ENCODE peak calls at places on chromosomes 1 and 21, in ten cellular contexts. U is neural progenitor cell, Z is cardiac muscle cell, C is thyroid gland, N is foreskin fibroblast, I is mammary epithelial cell, K is astrocyte of the spinal cord, B is GM12878, Y is GM23248, G is cardiac fibroblast. L is an unnamed sample.

GRCh38 chr1:3924871-3925655 is 25.0 kb upstream of the C1orf174 start:
- DNase-seq in N (no peak), B (no peak), Y (peak), Z (no peak), G (no peak), I (no peak), C (no peak), K (no peak), U (no peak), L (no peak)

GRCh38 chr1:125118147-125118993 is 3933.6 kb downstream of the SRGAP2C start:
- DNase-seq in N (no peak), K (no peak), G (no peak), I (no peak), Y (no peak), B (no peak), Z (no peak), C (no peak), U (no peak), L (no peak)

GRCh38 chr1:237258871-237259270 is 216.9 kb downstream of the RYR2 start:
- DNase-seq in Z (peak), N (no peak), C (peak), G (peak), I (no peak), Y (no peak), U (no peak), B (no peak), K (no peak), L (peak)

GRCh38 chr1:7375781-7376660 is 395.1 kb upstream of the VAMP3 start:
- DNase-seq in G (no peak), K (no peak), N (no peak), C (no peak), B (no peak), Y (no peak), U (no peak), Z (no peak), I (no peak), L (no peak)

GRCh38 chr1:38018864-38019343 is 6.4 kb downstream of the UTP11 start:
- DNase-seq in B (no peak), C (no peak), I (no peak), K (peak), Y (peak), N (no peak), U (no peak), G (peak), Z (peak), L (no peak)

GRCh38 chr1:157137051-157137772 is 983 bp downstream of the ETV3 start:
- DNase-seq in K (peak), U (peak), I (peak), G (peak), Y (peak), N (no peak), C (no peak), Z (peak), B (no peak), L (peak)

GRCh38 chr21:34129039-34129891 is 55.9 kb downstream of the MRPS6 start:
- DNase-seq in N (peak), B (no peak), U (peak), Y (peak), G (peak), Z (peak), C (peak), I (peak), K (peak), L (peak)

GRCh38 chr1:91564888-91565700 is 64.4 kb downstream of the CDC7 start:
- DNase-seq in K (peak), C (no peak), B (no peak), Z (no peak), Y (peak), N (peak), G (peak), I (peak), U (peak), L (no peak)

GRCh38 chr21:27802816-27803475 is 836.1 kb upstream of the ADAMTS5 start:
- DNase-seq in Y (peak), C (no peak), B (no peak), U (peak), N (peak), I (peak), Z (peak), K (peak), G (peak), L (peak)

GRCh38 chr1:20726932-20727745 is 5.4 kb downstream of the SH2D5 start:
- DNase-seq in I (no peak), B (no peak), U (no peak), N (no peak), K (no peak), Z (no peak), C (no peak), G (no peak), Y (no peak), L (no peak)

GRCh38 chr1:84121360-84121759 is 22.7 kb upstream of the PRKACB start:
- DNase-seq in I (no peak), N (no peak), Y (no peak), G (no peak), U (no peak), K (no peak), B (no peak), C (no peak), Z (no peak), L (no peak)

GRCh38 chr1:234778215-234779159 is 168.5 kb upstream of the IRF2BP2 start:
- DNase-seq in Y (no peak), U (peak), I (no peak), G (no peak), B (no peak), K (no peak), Z (no peak), C (no peak), N (no peak), L (no peak)

GRCh38 chr21:32770514-32771133 is 931 bp downstream of the PAXBP1 start:
- DNase-seq in I (no peak), Y (peak), U (no peak), G (peak), C (peak), K (peak), B (no peak), N (peak), Z (no peak), L (no peak)

GRCh38 chr1:63782982-63783381 is 9.2 kb downstream of the ROR1 start:
- DNase-seq in I (no peak), N (no peak), C (no peak), B (no peak), K (no peak), U (no peak), G (no peak), Y (no peak), Z (no peak), L (no peak)

GRCh38 chr1:114395863-114396262 is 115.1 kb downstream of the TRIM33 start:
- DNase-seq in Z (no peak), Y (no peak), U (no peak), B (no peak), G (no peak), C (no peak), I (no peak), N (no peak), K (no peak), L (no peak)

GRCh38 chr1:175232335-175232734 is 39.8 kb upstream of the KIAA0040 start:
- DNase-seq in N (no peak), C (no peak), Y (no peak), K (no peak), I (no peak), B (no peak), Z (no peak), U (no peak), G (no peak), L (peak)

GRCh38 chr21:28018741-28019669 is 973.7 kb downstream of the LTN1 start:
- DNase-seq in I (no peak), G (peak), Z (peak), B (no peak), K (no peak), U (no peak), N (no peak), Y (no peak), C (no peak), L (peak)

GRCh38 chr1:9615316-9616063 is 26.8 kb downstream of the TMEM201 start:
- DNase-seq in Y (peak), G (peak), B (no peak), K (peak), I (peak), C (peak), N (peak), U (peak), Z (peak), L (peak)

GRCh38 chr1:24764439-24764838 is 19.2 kb downstream of the CLIC4 start:
- DNase-seq in I (no peak), K (no peak), U (no peak), Y (no peak), G (no peak), N (no peak), B (no peak), Z (no peak), C (no peak), L (no peak)

GRCh38 chr1:24767351-24767750 is 22.1 kb downstream of the CLIC4 start:
- DNase-seq in G (no peak), N (no peak), I (no peak), C (no peak), B (no peak), Y (no peak), K (no peak), Z (no peak), U (no peak), L (no peak)

GRCh38 chr1:24765308-24765988 is 20.2 kb downstream of the CLIC4 start:
- DNase-seq in N (peak), Z (peak), B (no peak), G (peak), U (no peak), C (no peak), Y (peak), I (no peak), K (peak), L (no peak)

GRCh38 chr1:24763671-24764070 is 18.4 kb downstream of the CLIC4 start:
- DNase-seq in N (no peak), U (no peak), I (no peak), B (no peak), K (no peak), C (no peak), Z (no peak), Y (no peak), G (no peak), L (no peak)

DNA sequence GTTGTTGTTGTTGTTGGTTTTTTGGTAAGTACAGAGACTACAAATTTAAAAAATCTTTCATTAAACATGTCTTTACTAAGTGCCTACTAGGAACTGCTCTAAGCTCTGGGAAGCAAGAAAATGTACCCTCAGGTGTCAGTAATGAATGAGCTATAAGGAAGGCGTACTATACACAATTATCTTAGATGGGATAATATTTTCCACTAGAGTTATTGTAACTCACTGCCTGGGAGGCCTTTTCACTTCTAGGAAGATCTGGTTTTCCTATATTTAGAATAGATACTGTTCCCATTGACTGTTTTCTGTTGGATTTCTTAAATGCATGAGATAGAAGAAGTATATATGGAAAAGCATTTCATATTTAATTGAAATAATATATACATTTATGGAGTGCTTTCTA is 19.6 kb downstream of the CLIC4 start:
- DNase-seq in K (no peak), Z (no peak), N (no peak), Y (no peak), B (no peak), I (no peak), G (no peak), U (no peak), C (no peak), L (no peak)
- H3K4me3 ChIP-seq in K (no peak), Z (no peak), N (no peak), Y (no peak), B (no peak), I (no peak), G (no peak), U (no peak), C (no peak), L (no peak)

GRCh38 chr21:35437941-35438340 is 388.8 kb upstream of the RUNX1 start:
- DNase-seq in B (no peak), Y (no peak), K (no peak), Z (no peak), C (no peak), N (no peak), G (no peak), U (no peak), I (no peak), L (no peak)
- H3K4me3 ChIP-seq in B (no peak), Y (no peak), K (no peak), Z (no peak), C (no peak), N (no peak), G (no peak), U (no peak), I (no peak), L (no peak)

DNA sequence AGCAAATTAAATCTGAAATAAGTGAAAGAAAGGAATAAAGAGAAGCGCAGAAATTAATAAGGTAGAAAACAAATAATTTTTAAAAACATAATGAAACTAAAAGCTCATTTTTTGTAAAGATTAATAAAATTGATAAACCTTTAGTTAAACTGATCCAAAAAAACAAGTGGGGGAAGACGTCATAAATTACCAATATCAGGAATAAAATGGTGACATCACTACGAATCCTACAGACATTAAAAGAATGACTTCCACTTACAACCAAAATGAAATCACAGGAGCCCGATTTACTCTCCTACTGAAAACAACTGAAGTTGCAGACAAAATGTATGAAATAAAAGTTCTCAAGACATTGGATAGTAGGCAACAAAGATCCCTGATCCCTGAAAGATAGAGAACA is 68.1 kb upstream of the IFFO2 start:
- DNase-seq in U (no peak), G (no peak), N (no peak), Y (no peak), B (no peak), Z (no peak), I (no peak), C (no peak), K (no peak), L (no peak)
- H3K4me3 ChIP-seq in U (no peak), G (no peak), N (no peak), Y (no peak), B (no peak), Z (no peak), I (no peak), C (no peak), K (no peak), L (no peak)

GRCh38 chr1:52848423-52848822 is 5.9 kb downstream of the ZYG11A start:
- DNase-seq in U (no peak), B (no peak), K (no peak), G (no peak), N (no peak), I (no peak), C (no peak), Z (no peak), Y (no peak), L (no peak)

DNA sequence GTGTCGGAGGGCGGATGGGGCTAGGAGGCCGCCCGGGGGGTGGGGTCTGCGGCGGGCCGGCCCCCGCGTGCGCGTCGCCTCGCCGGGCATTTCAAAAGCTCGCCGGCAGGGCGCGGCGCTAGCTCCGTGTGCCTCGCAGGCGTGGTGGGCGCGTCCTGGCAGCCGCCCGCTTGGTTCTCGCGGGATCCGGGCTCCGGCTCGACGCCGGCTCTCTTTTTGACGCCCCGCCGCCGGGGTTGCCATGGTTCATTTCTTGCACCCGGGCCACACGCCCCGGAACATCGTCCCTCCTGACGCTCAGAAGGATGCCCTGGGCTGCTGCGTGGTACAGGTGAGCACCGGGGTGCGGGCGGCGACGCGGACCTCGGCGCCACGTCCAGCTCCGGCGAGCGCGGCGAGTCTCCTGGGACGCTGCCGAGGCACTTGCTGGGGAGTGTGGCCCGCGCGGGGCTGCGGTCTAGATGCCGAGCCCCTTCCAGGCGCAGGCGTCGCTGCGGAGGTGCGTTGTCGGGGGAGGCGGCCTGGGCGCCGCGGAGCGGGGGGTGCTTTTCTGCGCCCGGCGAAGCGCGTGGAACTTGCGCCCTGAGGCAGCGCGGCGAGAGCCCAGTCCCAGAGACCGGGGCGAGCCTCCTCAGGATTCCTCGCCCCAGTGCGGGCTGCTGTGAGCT is at the start of gene ZYG11A:
- DNase-seq in Z (peak), G (peak), N (peak), U (peak), K (peak), B (no peak), Y (peak), I (peak), C (peak), L (peak)
- H3K4me3 ChIP-seq in Z (peak), G (peak), N (peak), U (peak), K (peak), B (peak), Y (peak), I (peak), C (peak), L (peak)

DNA sequence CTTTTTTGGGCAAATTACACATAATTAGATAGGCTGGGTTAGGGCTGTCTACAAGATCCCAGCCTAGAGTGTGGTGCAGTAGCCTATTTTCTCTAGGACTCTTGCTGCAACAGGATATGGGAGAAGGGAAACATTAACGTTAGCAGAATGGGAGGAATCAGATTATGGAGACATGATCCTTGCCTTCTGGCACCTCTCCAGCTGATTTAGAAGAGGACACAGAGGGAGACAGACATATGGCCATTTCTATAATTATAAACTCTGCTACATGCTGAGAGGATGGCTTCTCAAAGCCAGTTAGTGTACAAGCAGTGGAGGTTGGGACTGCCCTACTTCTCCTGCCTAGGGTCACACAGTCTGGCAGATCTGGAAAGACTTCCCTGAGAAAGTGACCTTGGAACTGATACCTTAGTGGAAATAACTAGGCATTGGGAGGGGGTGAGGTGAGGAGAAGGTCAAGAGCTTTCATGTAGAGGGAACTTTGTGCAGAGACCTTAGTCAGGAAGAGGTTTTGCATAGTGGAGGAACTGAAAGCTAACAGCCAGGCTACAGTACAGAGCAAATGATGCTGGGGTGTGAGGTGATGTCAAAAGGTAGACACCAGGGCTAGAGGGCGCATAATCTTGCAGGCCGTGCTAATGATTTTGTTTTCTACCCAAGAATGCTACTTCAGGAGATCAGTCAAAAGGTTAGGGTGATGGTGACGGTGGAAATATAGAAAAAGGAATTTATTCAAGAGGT is 1.2 kb upstream of the CD1D start:
- DNase-seq in N (no peak), C (no peak), K (no peak), I (no peak), Y (no peak), Z (no peak), U (no peak), B (no peak), G (no peak), L (no peak)
- H3K4me3 ChIP-seq in N (no peak), C (no peak), K (no peak), I (no peak), Y (no peak), Z (no peak), U (no peak), B (no peak), G (no peak), L (no peak)

GRCh38 chr1:154954541-154954940 is 1.4 kb downstream of the PBXIP1 start:
- DNase-seq in G (no peak), B (no peak), K (no peak), C (no peak), Y (no peak), N (no peak), I (no peak), U (peak), Z (no peak), L (peak)
- H3K4me3 ChIP-seq in G (no peak), B (peak), K (no peak), C (no peak), Y (no peak), N (no peak), I (no peak), U (peak), Z (no peak), L (no peak)